ENCODE peak calls at places on chromosomes 16 and 17, in eight cellular contexts. N is OCI-LY7; F is ovary; A is breast epithelium; I is brain microvascular endothelial cell; M is CD8-positive, alpha-beta T cell; H is astrocyte of the spinal cord; C is HFF-Myc. O is an unnamed sample.

GRCh38 chr17:3964203-3965122 is at the start of gene ATP2A3:
- DNase-seq in H (no peak), N (peak; percentile 82), M (peak; percentile 20), C (no peak), A (no peak), F (no peak), I (no peak), O (no peak)

GRCh38 chr17:75731086-75731715 is 9.9 kb downstream of the ITGB4 start:
- DNase-seq in F (no peak), I (no peak), H (no peak), A (no peak), N (no peak), C (no peak), M (no peak), O (no peak)

GRCh38 chr17:76432712-76433336 is 20.1 kb downstream of the UBE2O start:
- DNase-seq in I (peak; percentile 36), A (no peak), H (no peak), C (peak; percentile 36), F (no peak), N (peak; percentile 71), M (no peak), O (no peak)

GRCh38 chr17:33892677-33893076 is 362.4 kb upstream of the CCL2 start:
- DNase-seq in I (no peak), N (no peak), H (no peak), C (no peak), M (no peak), A (no peak), F (no peak), O (no peak)

GRCh38 chr17:8055851-8056231 is 17.0 kb downstream of the ALOX15B start:
- DNase-seq in N (no peak), I (no peak), M (no peak), C (no peak), F (no peak), H (no peak), A (no peak), O (no peak)

GRCh38 chr16:78748471-78748929 is 649.0 kb downstream of the WWOX start:
- DNase-seq in M (no peak), I (no peak), F (no peak), N (no peak), H (no peak), C (no peak), A (no peak), O (no peak)

GRCh38 chr17:9228408-9229159 is 207.3 kb downstream of the NTN1 start:
- DNase-seq in F (no peak), C (no peak), I (no peak), M (no peak), N (no peak), A (no peak), H (peak; percentile 60), O (peak; percentile 70)

GRCh38 chr17:3944485-3945388 is 19.5 kb downstream of the ATP2A3 start:
- DNase-seq in A (no peak), C (no peak), H (peak; percentile 48), I (peak; percentile 10), F (peak; percentile 94), M (no peak), N (peak; percentile 74), O (no peak)

GRCh38 chr17:35214631-35215273 is 20.6 kb upstream of the SLC35G3 start:
- DNase-seq in I (no peak), C (no peak), H (no peak), F (no peak), M (no peak), A (no peak), N (no peak), O (no peak)

GRCh38 chr17:60524463-60525346 is 1.3 kb downstream of the APPBP2 start:
- DNase-seq in F (no peak), N (peak; percentile 5), H (peak; percentile 17), M (no peak), A (no peak), C (no peak), I (no peak), O (no peak)

GRCh38 chr17:40121191-40121885 is 433 bp upstream of the MSL1 start:
- DNase-seq in I (no peak), H (peak; percentile 56), N (peak; percentile 51), A (no peak), C (no peak), F (peak; percentile 82), M (no peak), O (no peak)

GRCh38 chr16:48846277-48846676 is 236.3 kb upstream of the N4BP1 start:
- DNase-seq in H (no peak), N (no peak), A (no peak), M (no peak), C (no peak), I (no peak), F (no peak), O (no peak)

GRCh38 chr17:78143214-78144145 is 2.7 kb upstream of the C17orf99 start:
- DNase-seq in N (no peak), I (no peak), F (no peak), C (no peak), A (no peak), M (no peak), H (no peak), O (no peak)

GRCh38 chr17:7196651-7197050 is 17.5 kb upstream of the ASGR1 start:
- DNase-seq in A (no peak), H (no peak), N (no peak), C (no peak), I (no peak), F (no peak), M (no peak), O (no peak)

GRCh38 chr16:84120023-84120422 is 3.3 kb upstream of the MBTPS1 start:
- DNase-seq in C (no peak), M (no peak), N (no peak), A (peak; percentile 4), H (no peak), F (no peak), I (no peak), O (no peak)

GRCh38 chr16:84116720-84117481 is at the start of gene MBTPS1:
- DNase-seq in F (peak; percentile 99), I (peak; percentile 95), A (peak; percentile 97), H (peak; percentile 98), N (peak; percentile 97), C (peak; percentile 86), M (peak; percentile 96), O (peak; percentile 94)

GRCh38 chr16:84117482-84117843 is 721 bp upstream of the MBTPS1 start:
- DNase-seq in I (peak; percentile 23), H (peak; percentile 52), F (no peak), C (no peak), N (peak; percentile 64), A (peak; percentile 22), M (no peak), O (no peak)

GRCh38 chr16:84119368-84119767 is 2.6 kb upstream of the MBTPS1 start:
- DNase-seq in I (no peak), F (no peak), N (no peak), H (no peak), M (no peak), C (no peak), A (peak; percentile 16), O (no peak)

GRCh38 chr16:84115919-84116719 is 623 bp downstream of the MBTPS1 start:
- DNase-seq in A (peak; percentile 38), N (peak; percentile 72), I (peak; percentile 12), M (peak; percentile 42), H (peak; percentile 40), F (no peak), C (no peak), O (no peak)
- TF ChIP-seq CTCF in A (no peak), N (peak; percentile 49), I (no peak), M (peak; percentile 48), H (no peak), F (no peak), C (no peak), O (no peak)

GRCh38 chr17:68421486-68421885 is 35.8 kb downstream of the WIPI1 start:
- DNase-seq in H (no peak), F (no peak), N (no peak), C (no peak), A (no peak), I (no peak), M (no peak), O (no peak)

GRCh38 chr17:68418876-68419275 is 38.4 kb downstream of the WIPI1 start:
- DNase-seq in N (no peak), I (no peak), H (no peak), C (no peak), A (no peak), F (no peak), M (no peak), O (no peak)

GRCh38 chr17:68420065-68420847 is 37.0 kb downstream of the WIPI1 start:
- DNase-seq in M (no peak), A (no peak), I (no peak), F (no peak), H (no peak), C (no peak), N (no peak), O (no peak)

GRCh38 chr17:68422821-68423220 is 34.5 kb downstream of the WIPI1 start:
- DNase-seq in F (no peak), I (no peak), C (no peak), H (no peak), N (no peak), A (no peak), M (no peak), O (no peak)

GRCh38 chr17:68417317-68417716 is 40.0 kb downstream of the WIPI1 start:
- DNase-seq in H (no peak), M (no peak), A (no peak), F (no peak), N (no peak), I (no peak), C (no peak), O (no peak)
- TF ChIP-seq CTCF in H (no peak), M (no peak), A (no peak), F (no peak), N (no peak), I (no peak), C (no peak), O (no peak)

DNA sequence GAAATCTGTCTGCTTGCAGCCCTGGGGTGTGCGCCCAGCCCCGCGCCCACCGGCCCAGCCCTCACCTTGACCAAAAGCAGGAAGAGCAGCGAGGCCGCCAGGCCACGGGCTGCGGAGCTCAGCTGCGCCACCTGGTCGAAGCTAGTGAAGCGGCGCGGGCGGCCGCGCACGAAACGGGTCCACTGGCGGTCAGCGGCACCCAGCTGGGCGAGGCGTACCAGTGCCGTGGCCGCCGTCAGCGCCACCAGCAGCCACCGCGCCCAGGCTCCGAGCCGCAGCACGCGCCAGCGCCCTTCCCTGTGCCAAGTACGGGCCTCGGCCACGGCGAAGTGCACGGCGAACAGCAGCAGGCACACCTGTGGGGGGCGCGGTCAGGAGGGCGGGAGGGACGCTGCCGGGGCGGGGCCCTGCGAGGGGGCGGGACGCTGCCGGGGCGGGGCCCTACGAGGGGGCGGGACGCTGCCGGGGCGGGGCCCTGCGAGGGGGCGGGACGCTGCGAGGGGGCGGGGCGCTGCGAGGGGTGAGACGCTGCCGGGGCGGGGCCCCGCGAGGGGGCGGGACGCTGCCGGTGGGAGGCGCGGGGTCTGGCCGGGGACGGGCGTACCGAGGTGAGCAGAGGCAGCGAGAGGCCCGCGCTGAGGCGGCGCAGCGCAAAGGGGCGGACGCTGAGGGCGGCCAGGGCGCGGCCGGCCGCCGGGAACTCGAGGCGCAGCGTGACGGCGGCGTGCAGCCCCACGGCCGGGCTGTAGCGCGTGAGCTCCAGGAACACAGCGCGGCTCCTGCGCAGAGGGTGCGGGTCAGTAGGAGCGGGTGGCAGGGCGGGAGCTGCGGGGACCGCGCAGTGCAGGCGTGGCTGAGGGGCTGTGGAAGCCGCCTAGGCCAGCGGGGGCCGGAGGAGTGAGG is 43.3 kb downstream of the TSC2 start:
- DNase-seq in N (peak; percentile 57), F (peak; percentile 81), A (no peak), M (no peak), I (peak; percentile 17), H (peak; percentile 46), C (no peak), O (peak; percentile 13)
- TF ChIP-seq CTCF in N (no peak), F (no peak), A (no peak), M (no peak), I (no peak), H (no peak), C (no peak), O (no peak)

GRCh38 chr16:59686405-59686804 is 952.3 kb upstream of the GOT2 start:
- DNase-seq in F (no peak), I (no peak), M (no peak), A (no peak), H (no peak), N (no peak), C (no peak), O (no peak)
- TF ChIP-seq CTCF in F (no peak), I (no peak), M (no peak), A (no peak), H (no peak), N (no peak), C (no peak), O (no peak)